ENCODE peak calls at places on chromosomes 13 and 19, in six cellular contexts. D, N, K, V, Q and A are unnamed samples.

GRCh38 chr13:75052616-75053015 is 429.4 kb downstream of the TBC1D4 start:
- DNase-seq in K (no peak), Q (no peak), D (no peak), V (no peak), N (no peak), A (no peak)

GRCh38 chr19:12194827-12195500 is 32.1 kb downstream of the ZNF136 start:
- DNase-seq in V (peak), K (peak), Q (peak), D (peak), N (peak), A (no peak)

GRCh38 chr19:41886761-41887710 is 4.1 kb downstream of the ARHGEF1 start:
- DNase-seq in Q (peak), K (no peak), N (no peak), D (no peak), V (no peak), A (no peak)

GRCh38 chr19:34217952-34218817 is 36.2 kb upstream of the GARRE1 start:
- DNase-seq in N (no peak), Q (peak), K (peak), V (peak), D (no peak), A (peak)

GRCh38 chr19:38565686-38566105 is 52.1 kb downstream of the MAP4K1 start:
- DNase-seq in N (no peak), D (no peak), Q (no peak), V (no peak), K (no peak), A (no peak)

GRCh38 chr13:31367410-31367809 is 167.6 kb downstream of the B3GLCT start:
- DNase-seq in N (no peak), D (no peak), K (no peak), V (no peak), Q (no peak), A (no peak)

GRCh38 chr13:71632721-71633120 is 234.3 kb downstream of the DACH1 start:
- DNase-seq in K (no peak), N (no peak), D (no peak), Q (no peak), V (no peak), A (no peak)

GRCh38 chr13:48682452-48682851 is 28.7 kb downstream of the CYSLTR2 start:
- DNase-seq in V (no peak), Q (no peak), K (no peak), N (no peak), D (no peak), A (no peak)

GRCh38 chr19:58562126-58563033 is 4.0 kb upstream of the UBE2M start:
- DNase-seq in N (peak), Q (no peak), V (peak), K (peak), D (no peak), A (no peak)

GRCh38 chr13:21749410-21749809 is 78.5 kb downstream of the FGF9 start:
- DNase-seq in V (no peak), Q (no peak), K (no peak), N (no peak), D (no peak), A (no peak)

GRCh38 chr13:79477968-79478367 is 3.0 kb upstream of the NDFIP2 start:
- DNase-seq in V (no peak), D (no peak), Q (no peak), N (peak), K (no peak), A (no peak)

GRCh38 chr19:45443462-45444317 is 20.0 kb upstream of the ERCC1 start:
- DNase-seq in Q (peak), N (peak), V (peak), D (no peak), K (peak), A (no peak)

GRCh38 chr13:52737900-52738299 is 1.7 kb downstream of the CNMD start:
- DNase-seq in V (no peak), Q (no peak), N (no peak), D (no peak), K (no peak), A (no peak)

GRCh38 chr13:43316997-43317396 is 293.6 kb downstream of the DNAJC15 start:
- DNase-seq in N (no peak), D (no peak), K (peak), Q (no peak), V (no peak), A (peak)

GRCh38 chr19:37654525-37654832 is 786 bp downstream of the ZFP30 start:
- DNase-seq in N (no peak), V (no peak), K (peak), Q (no peak), D (no peak), A (peak)

GRCh38 chr13:65268009-65268408 is 1962.1 kb downstream of the PCDH9 start:
- DNase-seq in V (no peak), D (no peak), N (no peak), Q (no peak), K (no peak), A (no peak)

GRCh38 chr19:29211562-29212416 is 1.2 kb downstream of the UQCRFS1 start:
- DNase-seq in K (peak), N (no peak), Q (no peak), V (no peak), D (no peak), A (no peak)

GRCh38 chr19:19134687-19135158 is 3.6 kb downstream of the TMEM161A start:
- DNase-seq in V (peak), N (peak), K (no peak), D (no peak), Q (peak), A (no peak)

GRCh38 chr13:73340069-73340468 is 281.3 kb downstream of the KLF5 start:
- DNase-seq in N (no peak), V (no peak), K (no peak), D (no peak), Q (no peak), A (no peak)

GRCh38 chr19:31351212-31352193 is 2.3 kb upstream of the TSHZ3 start:
- DNase-seq in D (no peak), K (peak), V (no peak), N (peak), Q (no peak), A (no peak)

GRCh38 chr13:98972059-98972458 is 5.8 kb downstream of the DOCK9 start:
- DNase-seq in K (no peak), Q (no peak), V (no peak), D (no peak), N (no peak), A (no peak)

GRCh38 chr19:30064776-30065494 is 122.9 kb downstream of the URI1 start:
- DNase-seq in D (no peak), V (no peak), N (no peak), K (no peak), Q (no peak), A (no peak)

GRCh38 chr13:102688306-102688973 is 6.4 kb downstream of the METTL21C start:
- DNase-seq in N (no peak), D (peak), Q (no peak), K (no peak), V (no peak), A (no peak)

GRCh38 chr13:94613051-94613450 is 11.4 kb downstream of the GPR180 start:
- DNase-seq in N (no peak), K (no peak), V (no peak), D (no peak), Q (no peak), A (no peak)